ENCODE peak calls at places on chromosomes 6 and 20, in four cellular contexts. E is stomach, D is A549, J is endothelial cell of umbilical vein. W is an unnamed sample.

GRCh38 chr6:75936682-75937081 is 135.8 kb downstream of the IMPG1 start:
- DNase-seq in E (no peak), D (no peak), J (no peak), W (no peak)

GRCh38 chr20:13286600-13286999 is 65.5 kb downstream of the ISM1 start:
- DNase-seq in E (no peak), D (no peak), J (no peak), W (no peak)

GRCh38 chr20:24684954-24685691 is 215.7 kb downstream of the SYNDIG1 start:
- DNase-seq in E (no peak), D (no peak), J (no peak), W (no peak)

GRCh38 chr6:134657751-134658522 is 292.0 kb downstream of the ALDH8A1 start:
- DNase-seq in E (no peak), D (no peak), J (peak; percentile 10), W (no peak)

GRCh38 chr20:47330933-47331708 is 25.4 kb downstream of the ZMYND8 start:
- DNase-seq in E (no peak), D (peak; percentile 82), J (peak; percentile 87), W (no peak)

GRCh38 chr6:5290097-5290496 is 28.8 kb downstream of the FARS2 start:
- DNase-seq in E (no peak), D (no peak), J (no peak), W (no peak)

GRCh38 chr20:46638367-46639274 is 12.6 kb downstream of the SLC13A3 start:
- DNase-seq in E (no peak), D (no peak), J (no peak), W (no peak)

GRCh38 chr6:138107078-138107751 is at the start of gene PERP:
- DNase-seq in E (peak; percentile 86), D (peak; percentile 63), J (peak; percentile 45), W (peak; percentile 81)

GRCh38 chr20:61584851-61585250 is 332.8 kb downstream of the CDH4 start:
- DNase-seq in E (no peak), D (no peak), J (no peak), W (peak; percentile 38)

GRCh38 chr20:23926941-23927872 is 47.7 kb upstream of the CST5 start:
- DNase-seq in E (no peak), D (no peak), J (no peak), W (no peak)

GRCh38 chr6:167341038-167341613 is 16.2 kb downstream of the TTLL2 start:
- DNase-seq in E (no peak), D (no peak), J (no peak), W (no peak)

GRCh38 chr6:138308728-138309110 is 69.0 kb upstream of the SMIM28 start:
- DNase-seq in E (no peak), D (no peak), J (no peak), W (no peak)

GRCh38 chr20:12386821-12387220 is 469.1 kb downstream of the BTBD3 start:
- DNase-seq in E (no peak), D (no peak), J (no peak), W (no peak)

GRCh38 chr6:43088654-43089056 is 12.5 kb downstream of the PTK7 start:
- DNase-seq in E (no peak), D (no peak), J (no peak), W (no peak)

GRCh38 chr6:133487174-133487573 is 246.0 kb downstream of the EYA4 start:
- DNase-seq in E (no peak), D (no peak), J (no peak), W (no peak)

GRCh38 chr6:4402477-4402976 is 267.2 kb upstream of the ECI2 start:
- DNase-seq in E (no peak), D (peak; percentile 35), J (peak; percentile 36), W (peak; percentile 60)

GRCh38 chr6:111603648-111604047 is 2.0 kb downstream of the TRAF3IP2 start:
- DNase-seq in E (no peak), D (no peak), J (no peak), W (no peak)

GRCh38 chr20:13017883-13018535 is 9.2 kb downstream of the SPTLC3 start:
- DNase-seq in E (no peak), D (no peak), J (no peak), W (no peak)

GRCh38 chr6:111576302-111576701 is 29.4 kb downstream of the TRAF3IP2 start:
- DNase-seq in E (no peak), D (no peak), J (no peak), W (no peak)

GRCh38 chr6:44128020-44128917 is 915 bp downstream of the TMEM63B start:
- DNase-seq in E (peak; percentile 54), D (peak; percentile 39), J (peak; percentile 17), W (peak; percentile 52)

GRCh38 chr6:15929685-15930084 is 199.2 kb upstream of the MYLIP start:
- DNase-seq in E (no peak), D (no peak), J (no peak), W (no peak)

GRCh38 chr6:79544939-79545450 is 7.8 kb upstream of the LCA5 start:
- DNase-seq in E (peak; percentile 31), D (peak; percentile 90), J (peak; percentile 99), W (peak; percentile 62)

GRCh38 chr20:25669826-25670422 is 26.7 kb downstream of the ZNF337 start:
- DNase-seq in E (no peak), D (no peak), J (no peak), W (no peak)

GRCh38 chr6:168603234-168603633 is 162.2 kb downstream of the SMOC2 start:
- DNase-seq in E (no peak), D (no peak), J (no peak), W (no peak)

GRCh38 chr6:36120539-36120938 is 9.8 kb upstream of the MAPK13 start:
- DNase-seq in E (peak; percentile 39), D (no peak), J (no peak), W (peak; percentile 40)

GRCh38 chr20:1816384-1817381 is 78.5 kb upstream of the SIRPA start:
- DNase-seq in E (no peak), D (no peak), J (peak; percentile 84), W (peak; percentile 54)

GRCh38 chr6:73234732-73235131 is 9.4 kb upstream of the KHDC1L start:
- DNase-seq in E (no peak), D (peak; percentile 4), J (no peak), W (no peak)

GRCh38 chr20:5073154-5074049 is 46.4 kb downstream of the PCNA start:
- DNase-seq in E (peak; percentile 97), D (peak; percentile 97), J (peak; percentile 13), W (peak; percentile 92)

GRCh38 chr6:33000053-33000452 is 9.3 kb downstream of the HLA-DOA start:
- DNase-seq in E (peak; percentile 36), D (no peak), J (no peak), W (no peak)

GRCh38 chr20:48722737-48723191 is 105.0 kb downstream of the PREX1 start:
- DNase-seq in E (peak; percentile 74), D (peak; percentile 35), J (peak; percentile 33), W (no peak)

GRCh38 chr6:159203304-159204005 is 34.3 kb downstream of the FNDC1 start:
- DNase-seq in E (no peak), D (no peak), J (no peak), W (no peak)

GRCh38 chr20:21272279-21272678 is 30.9 kb upstream of the XRN2 start:
- DNase-seq in E (no peak), D (no peak), J (no peak), W (no peak)

DNA sequence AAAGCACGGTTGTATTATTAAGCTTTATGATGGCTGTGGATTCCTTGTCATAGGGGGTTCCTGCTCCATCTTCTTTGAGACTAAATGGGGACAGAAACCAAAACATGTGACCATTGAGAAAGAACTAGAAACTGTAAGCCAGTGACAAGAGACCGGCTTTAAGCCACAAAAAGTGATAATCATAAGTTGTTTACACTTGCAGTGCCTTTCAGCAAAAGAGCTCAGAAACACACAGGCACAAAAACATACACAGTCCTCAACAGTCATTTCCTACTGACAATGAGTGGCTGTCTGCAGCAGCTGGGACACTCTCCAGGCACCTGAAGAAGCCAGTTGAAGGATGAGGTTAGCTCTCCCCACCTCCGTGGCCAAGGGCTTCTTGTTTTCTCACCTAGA is 20.0 kb upstream of the UBE2J1 start:
- DNase-seq in E (no peak), D (no peak), J (no peak), W (no peak)
- H3K27ac ChIP-seq in E (no peak overlapping the region), D (no peak overlapping the region), J (no peak overlapping the region), W (peak overlapping the region; percentile 43)

DNA sequence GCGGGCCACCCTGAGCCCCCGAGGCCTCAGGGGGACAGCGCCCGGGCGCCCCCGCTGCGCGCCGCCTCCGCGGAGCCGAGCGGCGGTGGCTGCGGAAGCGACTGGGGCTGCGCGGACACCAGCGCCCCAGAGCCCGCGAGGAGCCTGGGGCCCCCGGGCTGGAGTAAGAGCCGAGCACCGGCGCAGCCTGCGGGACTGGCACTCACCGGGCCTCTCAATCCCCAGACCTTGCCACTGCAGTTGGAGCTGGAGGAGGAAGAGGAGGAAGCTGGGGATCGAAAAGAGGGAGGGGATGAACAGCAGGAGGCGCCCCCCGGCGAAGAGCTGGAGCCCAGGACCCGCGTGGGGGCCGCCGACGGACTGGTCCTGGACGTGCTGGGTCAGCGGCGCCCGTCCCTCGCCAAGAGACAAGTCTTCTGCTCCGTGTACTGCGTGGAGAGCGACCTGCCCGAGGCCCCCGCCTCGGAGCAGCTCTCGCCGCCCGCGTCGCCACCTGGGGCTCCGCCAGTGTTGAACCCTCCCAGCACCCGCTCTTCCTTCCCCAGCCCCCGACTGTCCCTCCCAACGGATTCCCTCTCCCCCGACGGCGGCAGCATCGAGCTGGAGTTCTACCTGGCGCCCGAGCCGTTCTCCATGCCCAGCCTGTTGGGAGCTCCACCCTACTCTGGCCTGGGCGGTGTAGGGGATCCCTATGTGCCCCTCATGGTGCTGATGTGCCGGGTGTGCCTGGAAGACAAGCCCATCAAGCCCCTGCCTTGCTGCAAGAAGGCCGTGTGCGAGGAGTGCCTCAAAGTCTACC is 579 bp downstream of the RNF217 start:
- DNase-seq in E (peak; percentile 40), D (peak; percentile 18), J (peak; percentile 56), W (peak; percentile 48)
- TF ChIP-seq POLR2A in E (no peak), D (no peak), J (no peak), W (no peak)

GRCh38 chr20:3313681-3314080 is 74.7 kb upstream of the SLC4A11 start:
- DNase-seq in E (no peak), D (no peak), J (peak; percentile 9), W (no peak)
- H3K27ac ChIP-seq in E (peak overlapping the region; percentile 21), D (peak overlapping the region; percentile 82), J (no peak overlapping the region), W (peak overlapping the region; percentile 30)

GRCh38 chr6:104951677-104952076 is 5.2 kb upstream of the LIN28B start:
- DNase-seq in E (no peak), D (no peak), J (no peak), W (no peak)

GRCh38 chr6:104955491-104955890 is 1.4 kb upstream of the LIN28B start:
- DNase-seq in E (no peak), D (no peak), J (no peak), W (no peak)

GRCh38 chr6:104953410-104953953 is 3.4 kb upstream of the LIN28B start:
- DNase-seq in E (no peak), D (no peak), J (no peak), W (no peak)

GRCh38 chr6:104954091-104954797 is 2.7 kb upstream of the LIN28B start:
- DNase-seq in E (no peak), D (no peak), J (no peak), W (no peak)

DNA sequence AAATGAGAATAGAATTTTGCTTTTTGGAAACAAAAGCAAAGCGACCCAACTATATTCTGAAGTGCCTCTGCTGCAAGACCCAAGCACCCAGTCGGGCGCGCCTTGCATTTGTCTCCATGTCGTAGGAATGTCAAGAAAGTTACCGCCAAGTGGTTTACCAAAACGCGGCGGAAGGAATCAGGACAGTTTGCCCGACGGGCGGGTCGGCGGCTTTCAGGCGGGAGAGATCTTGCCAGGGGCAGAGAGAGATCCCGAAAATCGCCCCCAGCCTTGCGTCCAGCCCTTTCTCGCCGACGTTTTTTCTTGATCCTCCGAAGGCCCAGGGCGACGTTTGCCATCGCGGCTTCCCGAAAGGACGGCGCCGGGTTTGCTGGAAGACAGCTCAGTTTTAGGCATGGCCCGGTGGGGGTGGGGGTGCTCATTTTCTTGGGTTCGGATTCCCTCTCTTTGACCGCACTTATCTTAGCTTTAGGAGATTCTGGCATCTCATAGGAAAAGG is 3.9 kb upstream of the LIN28B start:
- DNase-seq in E (no peak), D (no peak), J (no peak), W (no peak)
- TF ChIP-seq POLR2A in E (no peak), D (no peak), J (no peak), W (no peak)

W was measured in heart left ventricle.